ENCODE peak calls at places on chromosomes 5 and 9, in ten cellular contexts. A is astrocyte, Q is keratinocyte, Z is hepatocyte, I is neural progenitor cell, D is fibroblast of lung, L is mammary epithelial cell, M is PC-3, O is HepG2, U is HCT116. G is an unnamed sample. For H3K4me1, the result is how much of the 10 kb centered on the place peaks cover.

GRCh38 chr9:38432922-38433510 is 8.8 kb upstream of the IGFBPL1 start:
- DNase-seq in I (peak), U (peak), O (peak), L (peak), Q (no peak), Z (peak), D (peak), A (peak), M (peak), G (peak)

GRCh38 chr5:17317499-17317898 is 100.1 kb downstream of the BASP1 start:
- DNase-seq in O (no peak), A (no peak), Q (no peak), I (no peak), M (no peak), U (no peak), Z (no peak), D (no peak), L (no peak), G (peak)

GRCh38 chr5:173761182-173761521 is 127.0 kb upstream of the CPEB4 start:
- DNase-seq in I (no peak), D (no peak), L (no peak), Q (no peak), Z (no peak), U (no peak), O (no peak), A (no peak), M (no peak), G (no peak)

GRCh38 chr5:5622806-5623205 is 200.3 kb downstream of the ICE1 start:
- DNase-seq in I (no peak), D (no peak), Z (no peak), M (no peak), A (no peak), O (no peak), Q (no peak), L (no peak), U (no peak), G (no peak)

GRCh38 chr9:137493163-137494103 is 34.3 kb upstream of the NSMF start:
- DNase-seq in D (peak), M (no peak), O (no peak), Z (no peak), L (no peak), A (no peak), U (no peak), I (no peak), Q (no peak), G (no peak)

GRCh38 chr9:127506814-127507750 is 55.8 kb downstream of the LRSAM1 start:
- DNase-seq in M (no peak), Z (no peak), I (no peak), O (no peak), U (no peak), Q (no peak), D (peak), A (peak), L (no peak), G (no peak)

GRCh38 chr9:82101475-82101874 is 112.9 kb downstream of the SPATA31D1 start:
- DNase-seq in U (peak), I (peak), Z (no peak), D (no peak), M (peak), A (no peak), L (no peak), O (peak), Q (no peak), G (no peak)

GRCh38 chr5:178333821-178334481 is 101.3 kb upstream of the PHYKPL start:
- DNase-seq in Z (no peak), Q (no peak), O (no peak), M (no peak), U (no peak), A (no peak), I (no peak), D (no peak), L (no peak), G (no peak)

GRCh38 chr5:178774866-178775539 is 44.5 kb upstream of the ZNF354A start:
- DNase-seq in Z (no peak), D (no peak), Q (no peak), A (no peak), I (no peak), L (no peak), O (no peak), U (no peak), M (no peak), G (no peak)

GRCh38 chr9:29214162-29214520 is 1640.9 kb upstream of the C9orf72 start:
- DNase-seq in A (no peak), U (no peak), I (peak), Q (no peak), L (peak), Z (peak), O (no peak), D (peak), M (peak), G (peak)

GRCh38 chr9:8486095-8486494 is 686.5 kb upstream of the DMAC1 start:
- DNase-seq in M (no peak), L (no peak), A (peak), I (peak), D (peak), U (no peak), Z (peak), Q (no peak), O (no peak), G (peak)

GRCh38 chr9:38339087-38339486 is 53.4 kb upstream of the ALDH1B1 start:
- DNase-seq in O (no peak), M (peak), U (no peak), D (peak), I (no peak), L (peak), Q (no peak), A (peak), Z (no peak), G (no peak)

GRCh38 chr5:124741711-124742496 is 4.5 kb downstream of the ZNF608 start:
- DNase-seq in U (peak), L (peak), D (peak), Z (peak), M (peak), Q (no peak), I (peak), A (peak), O (no peak), G (peak)

GRCh38 chr5:40736103-40736875 is 19.5 kb downstream of the TTC33 start:
- DNase-seq in Z (peak), D (peak), M (peak), U (peak), A (peak), L (peak), I (peak), O (peak), Q (peak), G (peak)

GRCh38 chr9:99090366-99091130 is 14.4 kb upstream of the TGFBR1 start:
- DNase-seq in L (no peak), O (no peak), M (no peak), Z (no peak), I (no peak), Q (no peak), D (peak), A (peak), U (no peak), G (no peak)

GRCh38 chr5:126460977-126461376 is 37.8 kb downstream of the GRAMD2B start:
- DNase-seq in U (no peak), M (no peak), L (peak), Q (no peak), I (no peak), O (no peak), D (no peak), Z (peak), A (no peak), G (no peak)

GRCh38 chr9:27771803-27772545 is 198.7 kb upstream of the C9orf72 start:
- DNase-seq in Q (no peak), M (peak), L (peak), Z (no peak), A (peak), O (no peak), D (peak), I (peak), U (no peak), G (peak)

GRCh38 chr9:109968702-109969450 is 188.9 kb downstream of the PALM2AKAP2 start:
- DNase-seq in I (peak), D (no peak), Q (no peak), A (no peak), O (peak), U (no peak), M (peak), L (peak), Z (peak), G (no peak)

GRCh38 chr9:38046669-38047300 is 22.2 kb downstream of the SHB start:
- DNase-seq in Q (peak), M (peak), I (no peak), Z (peak), A (peak), D (peak), L (peak), U (peak), O (peak), G (no peak)

GRCh38 chr5:11520241-11520929 is 383.9 kb downstream of the CTNND2 start:
- DNase-seq in O (no peak), D (no peak), A (no peak), L (no peak), U (no peak), M (no peak), Q (no peak), Z (no peak), I (no peak), G (no peak)

GRCh38 chr5:180140627-180141006 is 68.4 kb downstream of the RASGEF1C start:
- DNase-seq in I (no peak), Z (no peak), O (no peak), Q (no peak), L (no peak), D (no peak), A (no peak), U (no peak), M (no peak), G (no peak)
- TF ChIP-seq CTCF in I (no peak), Z (no peak), O (no peak), Q (no peak), L (no peak), D (no peak), A (no peak), U (no peak), M (no peak), G (no peak)

GRCh38 chr5:1851290-1851934 is 31.3 kb downstream of the IRX4 start:
- DNase-seq in A (no peak), O (no peak), M (no peak), L (no peak), D (no peak), Z (no peak), Q (no peak), I (peak), U (no peak), G (no peak)
- TF ChIP-seq EZH2 in A (peak), O (no peak), M (no peak), L (no peak), D (no peak), Z (peak), Q (no peak), I (peak), U (no peak), G (peak)

GRCh38 chr5:151663617-151664322 is 22.9 kb downstream of the SPARC start:
- DNase-seq in A (no peak), Z (no peak), D (peak), M (peak), U (no peak), O (no peak), Q (no peak), I (no peak), L (no peak), G (no peak)
- H3K4me1 ChIP-seq in A (half or more), Z (under half), D (half or more), M (under half), U (under half), O (under half), Q (under half), I (under half), L (under half), G (under half)

GRCh38 chr9:129596541-129597328 is 24.2 kb downstream of the C9orf50 start:
- DNase-seq in L (no peak), A (peak), O (peak), Z (peak), M (peak), I (peak), U (peak), D (peak), Q (no peak), G (no peak)

GRCh38 chr9:129595323-129595741 is 25.6 kb downstream of the C9orf50 start:
- DNase-seq in M (peak), O (no peak), Q (no peak), U (no peak), L (no peak), I (no peak), D (peak), Z (no peak), A (peak), G (no peak)

GRCh38 chr9:129594632-129595031 is 26.3 kb downstream of the C9orf50 start:
- DNase-seq in L (no peak), A (no peak), D (no peak), Q (no peak), Z (no peak), O (no peak), M (no peak), U (no peak), I (no peak), G (no peak)

GRCh38 chr9:129597355-129598088 is 23.4 kb downstream of the C9orf50 start:
- DNase-seq in I (peak), Q (no peak), U (peak), Z (peak), L (peak), M (peak), O (peak), D (peak), A (peak), G (no peak)

DNA sequence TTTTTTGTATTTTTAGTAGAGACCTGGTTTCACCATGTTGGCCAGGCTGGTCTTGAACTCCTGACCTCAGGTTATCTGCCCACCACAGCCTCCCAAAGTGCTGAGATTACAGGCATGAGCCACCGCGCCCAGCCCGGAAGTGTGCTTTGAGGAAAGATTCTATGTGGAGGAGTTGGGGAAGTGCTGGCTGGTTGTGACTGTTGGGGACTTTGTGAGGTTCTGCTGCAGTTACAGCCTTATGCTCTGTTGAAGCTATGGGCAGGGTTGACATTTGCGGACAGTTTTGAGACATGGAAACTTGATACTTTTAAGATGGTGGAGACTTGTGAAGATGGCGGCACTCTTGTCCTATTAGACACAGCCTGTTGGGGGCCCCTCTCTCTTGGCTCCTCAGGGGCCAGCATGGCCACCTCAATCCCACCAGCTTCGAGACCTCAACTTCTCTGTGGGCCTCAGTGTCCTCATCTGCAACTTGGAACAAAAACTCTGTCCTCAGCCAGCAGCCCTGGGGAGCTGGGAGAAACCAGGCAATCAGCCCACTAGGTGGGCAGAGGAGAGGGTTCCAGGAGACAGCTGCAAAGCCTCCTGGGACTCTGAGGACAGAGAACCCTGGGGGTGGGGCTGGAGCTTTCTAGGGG is 24.9 kb downstream of the C9orf50 start:
- DNase-seq in L (no peak), O (no peak), M (no peak), I (no peak), Z (no peak), D (no peak), U (no peak), A (no peak), Q (no peak), G (no peak)
- TF ChIP-seq CTCF in L (no peak), O (no peak), M (no peak), I (no peak), Z (no peak), D (no peak), U (no peak), A (no peak), Q (no peak), G (no peak)

DNA sequence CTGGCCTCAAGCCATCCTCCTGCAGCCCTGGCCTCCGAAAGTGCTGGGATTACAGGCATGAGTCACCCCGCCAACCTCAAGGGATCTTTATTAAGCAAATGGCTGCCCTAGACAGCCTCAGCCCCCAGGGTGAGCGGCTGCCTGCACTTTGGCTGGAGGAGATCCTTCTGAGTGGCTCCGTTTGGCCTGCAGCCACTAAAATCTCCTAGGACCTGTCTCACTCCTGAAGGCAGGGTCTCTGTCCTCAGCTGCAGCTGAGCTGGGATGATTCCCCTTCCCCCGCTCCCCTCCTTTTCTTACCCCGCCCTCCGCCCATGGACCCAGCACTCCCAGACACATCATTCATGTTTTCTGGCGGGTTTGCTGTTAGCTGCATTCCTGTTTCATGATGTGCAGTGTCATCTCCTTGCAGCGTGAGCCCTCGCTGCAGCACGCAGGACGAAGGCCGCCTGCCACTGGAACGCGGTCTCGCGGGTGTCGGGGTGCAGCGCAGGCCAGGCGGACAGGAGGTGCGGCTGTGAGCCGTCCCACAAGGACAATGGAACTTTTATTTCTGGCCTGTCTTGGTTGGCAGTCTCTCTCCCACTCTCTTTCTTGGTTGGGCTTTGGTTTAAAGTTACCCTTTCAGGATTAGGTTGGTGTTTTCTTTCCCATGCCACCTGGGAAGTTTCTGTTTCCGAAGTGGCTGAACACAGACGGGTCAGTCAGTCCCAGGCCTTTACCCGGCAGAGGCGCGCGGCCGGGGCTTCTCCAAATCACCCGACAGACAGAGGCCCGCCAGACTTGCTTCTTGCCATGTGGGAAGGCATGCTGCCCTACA is 137.1 kb downstream of the FOXD1 start:
- DNase-seq in D (peak), Q (peak), L (peak), Z (peak), O (no peak), I (peak), A (peak), U (no peak), M (peak), G (peak)
- TF ChIP-seq EZH2 in D (no peak), Q (no peak), L (no peak), Z (no peak), O (no peak), I (peak), A (no peak), U (no peak), M (no peak), G (no peak)

GRCh38 chr5:149455889-149456409 is 76.9 kb upstream of the IL17B start:
- DNase-seq in O (peak), Q (no peak), U (peak), I (no peak), L (peak), M (peak), D (peak), A (peak), Z (peak), G (no peak)

GRCh38 chr5:149450199-149450598 is 71.1 kb upstream of the IL17B start:
- DNase-seq in L (no peak), D (peak), O (no peak), Z (no peak), A (peak), Q (no peak), U (no peak), I (no peak), M (no peak), G (no peak)

GRCh38 chr5:149453618-149454415 is 74.7 kb upstream of the IL17B start:
- DNase-seq in O (no peak), A (no peak), L (no peak), U (no peak), I (no peak), D (no peak), Z (no peak), Q (no peak), M (no peak), G (no peak)

GRCh38 chr5:149452007-149452664 is 73.0 kb upstream of the IL17B start:
- DNase-seq in I (peak), Z (peak), U (no peak), L (no peak), M (no peak), D (peak), Q (no peak), O (peak), A (peak), G (no peak)

GRCh38 chr5:149452665-149453617 is 73.8 kb upstream of the IL17B start:
- DNase-seq in D (peak), Z (peak), Q (no peak), I (peak), M (peak), L (peak), U (no peak), O (peak), A (peak), G (peak)
- H3K4me1 ChIP-seq in D (half or more), Z (under half), Q (under half), I (under half), M (under half), L (under half), U (under half), O (half or more), A (half or more), G (under half)

GRCh38 chr5:169100735-169101075 is 200.2 kb downstream of the SLIT3 start:
- DNase-seq in U (no peak), O (no peak), L (peak), Q (peak), Z (no peak), I (peak), M (peak), A (peak), D (peak), G (no peak)

GRCh38 chr5:169097897-169098296 is 203.0 kb downstream of the SLIT3 start:
- DNase-seq in Q (no peak), O (no peak), D (no peak), Z (no peak), M (no peak), U (no peak), A (no peak), L (no peak), I (no peak), G (no peak)

GRCh38 chr5:169098331-169099121 is 202.4 kb downstream of the SLIT3 start:
- DNase-seq in D (no peak), Z (no peak), O (no peak), L (no peak), Q (no peak), M (no peak), I (no peak), U (no peak), A (no peak), G (no peak)

GRCh38 chr5:169101966-169102365 is 199.0 kb downstream of the SLIT3 start:
- DNase-seq in M (no peak), D (no peak), Q (no peak), O (no peak), A (no peak), L (no peak), I (no peak), U (no peak), Z (no peak), G (no peak)

DNA sequence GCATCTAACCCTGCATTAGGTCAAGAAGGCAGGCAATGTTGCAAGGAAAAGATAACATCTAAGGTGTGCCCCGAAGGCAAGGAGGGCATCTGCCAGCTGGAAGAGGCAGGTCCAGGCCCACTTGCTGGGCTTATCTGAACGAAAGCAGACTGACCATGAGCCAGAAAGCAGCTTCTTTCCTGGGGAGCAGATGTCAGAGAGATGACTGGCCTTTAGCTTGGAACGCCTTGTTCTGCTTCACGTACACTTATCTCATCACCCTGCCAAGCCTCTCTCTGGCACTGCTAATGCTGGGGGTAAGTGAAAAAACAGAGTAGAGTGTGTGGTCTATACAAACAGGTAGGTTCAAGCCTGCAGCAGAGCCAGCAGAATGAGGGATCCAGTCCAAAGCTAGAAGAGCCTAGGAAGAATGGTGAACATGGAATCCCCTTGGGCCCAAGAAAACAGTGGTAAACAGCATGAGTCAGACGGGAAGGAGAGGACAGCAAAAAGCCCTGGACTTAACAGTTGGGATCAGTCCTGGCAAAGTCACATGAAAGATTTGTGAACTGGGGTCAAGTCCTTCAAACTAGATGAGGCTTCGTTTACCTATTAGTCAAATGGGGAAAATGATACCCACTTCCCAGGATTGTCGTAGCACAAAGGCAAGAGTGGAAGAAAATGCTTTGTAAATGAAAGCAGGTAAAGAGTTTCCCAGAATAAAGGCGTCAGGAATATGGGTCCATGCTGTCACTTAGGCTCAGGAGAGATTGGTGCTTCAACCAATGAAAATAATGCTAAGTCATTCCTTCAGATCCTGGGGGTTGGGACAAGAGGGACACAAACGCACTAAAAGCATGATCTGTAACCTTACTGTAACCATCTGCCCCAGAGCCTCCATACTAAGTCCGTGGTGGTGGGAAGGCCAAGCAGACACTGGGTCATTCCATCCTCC is 200.9 kb downstream of the SLIT3 start:
- DNase-seq in A (no peak), I (no peak), U (no peak), L (peak), Q (no peak), D (no peak), Z (no peak), O (no peak), M (no peak), G (no peak)
- TF ChIP-seq CTCF in A (no peak), I (no peak), U (no peak), L (no peak), Q (no peak), D (no peak), Z (no peak), O (no peak), M (no peak), G (no peak)

GRCh38 chr9:135315572-135315971 is 164.0 kb upstream of the PPP1R26 start:
- DNase-seq in M (no peak), I (no peak), A (no peak), U (no peak), O (no peak), Q (no peak), D (no peak), L (no peak), Z (no peak), G (no peak)
- TF ChIP-seq EZH2 in M (no peak), I (no peak), A (no peak), U (no peak), O (no peak), Q (no peak), D (no peak), L (no peak), Z (no peak), G (no peak)